ENCODE peak calls at places on chromosome 4, in five cellular contexts. One of them, this sample, is unnamed.

GRCh38 chr4:70747874-70748273 is 26.1 kb downstream of the RUFY3 start:
- DNase-seq in foreskin keratinocyte: no peak
- DNase-seq in AG09309: no peak
- DNase-seq in CD8-positive, alpha-beta T cell: no peak
- DNase-seq in hepatocyte: no peak
- DNase-seq in this sample: no peak

GRCh38 chr4:56622176-56622575 is 58.9 kb downstream of the HOPX start:
- DNase-seq in foreskin keratinocyte: peak
- DNase-seq in AG09309: no peak
- DNase-seq in CD8-positive, alpha-beta T cell: no peak
- DNase-seq in hepatocyte: no peak
- DNase-seq in this sample: no peak

GRCh38 chr4:133147365-133147821 is 1.7 kb upstream of the PCDH10 start:
- DNase-seq in foreskin keratinocyte: no peak
- DNase-seq in AG09309: no peak
- DNase-seq in CD8-positive, alpha-beta T cell: no peak
- DNase-seq in hepatocyte: peak
- DNase-seq in this sample: no peak

GRCh38 chr4:13455411-13455810 is 28.7 kb downstream of the RAB28 start:
- DNase-seq in foreskin keratinocyte: no peak
- DNase-seq in AG09309: peak
- DNase-seq in CD8-positive, alpha-beta T cell: no peak
- DNase-seq in hepatocyte: no peak
- DNase-seq in this sample: no peak

GRCh38 chr4:30719363-30720020 is 677 bp upstream of the PCDH7 start:
- DNase-seq in foreskin keratinocyte: no peak
- DNase-seq in AG09309: no peak
- DNase-seq in CD8-positive, alpha-beta T cell: no peak
- DNase-seq in hepatocyte: peak
- DNase-seq in this sample: no peak

GRCh38 chr4:25837107-25837506 is 25.7 kb downstream of the SEL1L3 start:
- DNase-seq in foreskin keratinocyte: no peak
- DNase-seq in AG09309: no peak
- DNase-seq in CD8-positive, alpha-beta T cell: no peak
- DNase-seq in hepatocyte: no peak
- DNase-seq in this sample: no peak

GRCh38 chr4:3871181-3871852 is 105.1 kb downstream of the ADRA2C start:
- DNase-seq in foreskin keratinocyte: no peak
- DNase-seq in AG09309: no peak
- DNase-seq in CD8-positive, alpha-beta T cell: no peak
- DNase-seq in hepatocyte: peak
- DNase-seq in this sample: peak

GRCh38 chr4:71784569-71785197 is 804 bp upstream of the GC start:
- DNase-seq in foreskin keratinocyte: no peak
- DNase-seq in AG09309: no peak
- DNase-seq in CD8-positive, alpha-beta T cell: no peak
- DNase-seq in hepatocyte: no peak
- DNase-seq in this sample: no peak

GRCh38 chr4:99437686-99438577 is 2.8 kb upstream of the ADH7 start:
- DNase-seq in foreskin keratinocyte: no peak
- DNase-seq in AG09309: no peak
- DNase-seq in CD8-positive, alpha-beta T cell: no peak
- DNase-seq in hepatocyte: no peak
- DNase-seq in this sample: no peak

GRCh38 chr4:6409381-6409780 is 63.0 kb downstream of the PPP2R2C start:
- DNase-seq in foreskin keratinocyte: no peak
- DNase-seq in AG09309: no peak
- DNase-seq in CD8-positive, alpha-beta T cell: no peak
- DNase-seq in hepatocyte: no peak
- DNase-seq in this sample: no peak

GRCh38 chr4:87657525-87657924 is 7.4 kb downstream of the DMP1 start:
- DNase-seq in foreskin keratinocyte: peak
- DNase-seq in AG09309: no peak
- DNase-seq in CD8-positive, alpha-beta T cell: no peak
- DNase-seq in hepatocyte: no peak
- DNase-seq in this sample: no peak

GRCh38 chr4:169410839-169411770 is 140.3 kb upstream of the SH3RF1 start:
- DNase-seq in foreskin keratinocyte: no peak
- DNase-seq in AG09309: peak
- DNase-seq in CD8-positive, alpha-beta T cell: peak
- DNase-seq in hepatocyte: peak
- DNase-seq in this sample: peak

GRCh38 chr4:70660106-70660505 is 6.2 kb downstream of the JCHAIN start:
- DNase-seq in foreskin keratinocyte: no peak
- DNase-seq in AG09309: no peak
- DNase-seq in CD8-positive, alpha-beta T cell: no peak
- DNase-seq in hepatocyte: no peak
- DNase-seq in this sample: no peak

GRCh38 chr4:15778742-15779231 is 659 bp downstream of the CD38 start:
- DNase-seq in foreskin keratinocyte: no peak
- DNase-seq in AG09309: no peak
- DNase-seq in CD8-positive, alpha-beta T cell: peak
- DNase-seq in hepatocyte: peak
- DNase-seq in this sample: peak

GRCh38 chr4:103719320-103720204 is at the start of gene TACR3:
- DNase-seq in foreskin keratinocyte: no peak
- DNase-seq in AG09309: no peak
- DNase-seq in CD8-positive, alpha-beta T cell: no peak
- DNase-seq in hepatocyte: peak
- DNase-seq in this sample: no peak

GRCh38 chr4:109560687-109561452 is 824 bp downstream of the MCUB start:
- DNase-seq in foreskin keratinocyte: peak
- DNase-seq in AG09309: peak
- DNase-seq in CD8-positive, alpha-beta T cell: peak
- DNase-seq in hepatocyte: peak
- DNase-seq in this sample: peak

GRCh38 chr4:3375688-3376087 is 66.1 kb upstream of the HGFAC start:
- DNase-seq in foreskin keratinocyte: peak
- DNase-seq in AG09309: peak
- DNase-seq in CD8-positive, alpha-beta T cell: no peak
- DNase-seq in hepatocyte: no peak
- DNase-seq in this sample: no peak

GRCh38 chr4:83771113-83771705 is 235.3 kb downstream of the GPAT3 start:
- DNase-seq in foreskin keratinocyte: no peak
- DNase-seq in AG09309: peak
- DNase-seq in CD8-positive, alpha-beta T cell: no peak
- DNase-seq in hepatocyte: peak
- DNase-seq in this sample: peak

GRCh38 chr4:177239878-177240277 is 69.8 kb upstream of the NEIL3 start:
- DNase-seq in foreskin keratinocyte: no peak
- DNase-seq in AG09309: no peak
- DNase-seq in CD8-positive, alpha-beta T cell: no peak
- DNase-seq in hepatocyte: no peak
- DNase-seq in this sample: no peak

GRCh38 chr4:108512615-108513505 is 107.5 kb upstream of the RPL34 start:
- DNase-seq in foreskin keratinocyte: no peak
- DNase-seq in AG09309: peak
- DNase-seq in CD8-positive, alpha-beta T cell: peak
- DNase-seq in hepatocyte: peak
- DNase-seq in this sample: no peak

GRCh38 chr4:185822791-185823190 is 10.8 kb upstream of the SORBS2 start:
- DNase-seq in foreskin keratinocyte: no peak
- DNase-seq in AG09309: no peak
- DNase-seq in CD8-positive, alpha-beta T cell: no peak
- DNase-seq in hepatocyte: no peak
- DNase-seq in this sample: no peak

DNA sequence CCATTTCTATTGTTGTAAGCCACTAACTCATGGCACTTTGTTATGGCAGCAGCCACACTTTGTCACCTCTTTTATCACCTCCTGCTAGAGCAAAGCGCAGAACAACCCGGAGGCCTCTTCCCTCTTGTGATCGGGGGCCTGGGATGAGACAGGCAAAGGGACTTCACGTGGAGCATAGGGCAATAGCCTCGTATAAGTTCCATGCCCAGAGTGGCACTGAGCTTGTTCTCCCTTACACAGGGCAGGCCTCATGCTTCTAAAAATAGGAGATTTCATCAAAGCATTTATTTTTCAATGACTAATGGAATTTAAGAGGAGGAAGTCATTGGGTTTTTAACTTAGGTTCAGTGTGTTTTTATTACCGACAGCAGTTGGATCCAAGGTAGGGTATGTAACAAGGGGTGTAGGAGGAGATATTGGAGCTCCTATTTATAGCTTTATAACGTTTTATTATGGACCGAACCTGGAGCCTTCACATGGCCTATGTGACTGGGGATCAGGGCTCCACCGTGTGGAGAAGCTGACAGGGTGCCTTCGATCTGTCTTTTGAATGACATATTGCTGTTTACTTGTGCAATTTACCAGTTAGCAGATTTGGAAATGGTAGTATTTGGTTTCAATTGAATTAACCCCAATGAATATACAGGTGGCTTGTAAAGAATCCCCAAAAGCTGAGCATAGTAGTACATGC is 93.8 kb downstream of the SLC2A9 start:
- DNase-seq in foreskin keratinocyte: no peak
- DNase-seq in AG09309: no peak
- DNase-seq in CD8-positive, alpha-beta T cell: no peak
- DNase-seq in hepatocyte: no peak
- DNase-seq in this sample: no peak
- TF ChIP-seq CTCF in foreskin keratinocyte: peak
- TF ChIP-seq CTCF in AG09309: no peak
- TF ChIP-seq CTCF in CD8-positive, alpha-beta T cell: no peak
- TF ChIP-seq CTCF in hepatocyte: no peak
- TF ChIP-seq CTCF in this sample: no peak

DNA sequence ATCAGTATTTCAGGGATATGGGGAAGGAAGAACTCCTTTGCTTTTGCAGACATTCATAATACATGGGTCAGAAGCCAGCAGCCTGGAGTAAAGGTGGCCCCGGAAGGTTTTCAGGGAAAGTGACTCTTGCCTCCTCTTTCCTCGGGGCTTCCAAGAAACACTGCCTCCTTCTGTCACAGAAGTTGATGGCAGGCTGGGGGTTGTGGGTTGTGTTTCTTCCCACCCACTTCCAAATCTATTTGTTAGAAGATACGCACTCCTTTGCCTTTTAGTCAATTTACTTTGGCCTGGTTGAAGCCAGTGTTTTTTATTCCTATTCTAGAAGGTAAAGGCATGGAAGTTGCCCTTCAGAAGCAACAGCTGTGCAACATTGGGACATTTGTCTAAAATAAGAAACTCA is 19.7 kb downstream of the KIT start:
- DNase-seq in foreskin keratinocyte: no peak
- DNase-seq in AG09309: no peak
- DNase-seq in CD8-positive, alpha-beta T cell: no peak
- DNase-seq in hepatocyte: no peak
- DNase-seq in this sample: no peak
- TF ChIP-seq CTCF in foreskin keratinocyte: peak
- TF ChIP-seq CTCF in AG09309: no peak
- TF ChIP-seq CTCF in CD8-positive, alpha-beta T cell: no peak
- TF ChIP-seq CTCF in hepatocyte: no peak
- TF ChIP-seq CTCF in this sample: no peak

GRCh38 chr4:86522349-86522748 is 71.8 kb upstream of the PTPN13 start:
- DNase-seq in foreskin keratinocyte: no peak
- DNase-seq in AG09309: no peak
- DNase-seq in CD8-positive, alpha-beta T cell: no peak
- DNase-seq in hepatocyte: no peak
- DNase-seq in this sample: no peak
- TF ChIP-seq CTCF in foreskin keratinocyte: peak
- TF ChIP-seq CTCF in AG09309: peak
- TF ChIP-seq CTCF in CD8-positive, alpha-beta T cell: no peak
- TF ChIP-seq CTCF in hepatocyte: peak
- TF ChIP-seq CTCF in this sample: no peak

DNA sequence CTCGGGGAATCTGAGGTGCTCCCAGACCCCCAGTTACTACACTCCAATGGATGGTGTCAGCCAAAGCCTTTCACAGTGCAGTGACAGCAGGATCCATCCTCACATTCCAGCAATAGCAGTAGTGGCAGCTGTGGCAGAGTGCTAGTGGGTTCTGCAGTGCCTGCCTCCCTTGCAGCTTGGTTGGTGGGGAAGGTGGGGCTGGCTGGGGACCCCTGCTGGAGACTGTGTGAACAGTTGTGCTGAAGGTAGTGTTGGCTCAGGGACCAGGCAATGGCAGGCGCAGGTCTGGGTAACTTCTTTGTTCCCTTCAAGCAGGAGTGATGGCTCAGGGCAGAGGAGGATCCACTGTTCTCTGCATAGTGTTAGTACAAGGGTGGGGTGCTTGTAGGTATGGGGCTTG is 343.7 kb upstream of the TRAM1L1 start:
- DNase-seq in foreskin keratinocyte: no peak
- DNase-seq in AG09309: no peak
- DNase-seq in CD8-positive, alpha-beta T cell: no peak
- DNase-seq in hepatocyte: no peak
- DNase-seq in this sample: no peak
- TF ChIP-seq CTCF in foreskin keratinocyte: peak
- TF ChIP-seq CTCF in AG09309: no peak
- TF ChIP-seq CTCF in CD8-positive, alpha-beta T cell: no peak
- TF ChIP-seq CTCF in hepatocyte: no peak
- TF ChIP-seq CTCF in this sample: peak

GRCh38 chr4:112517067-112517588 is 1.1 kb upstream of the NEUROG2 start:
- DNase-seq in foreskin keratinocyte: no peak
- DNase-seq in AG09309: no peak
- DNase-seq in CD8-positive, alpha-beta T cell: no peak
- DNase-seq in hepatocyte: no peak
- DNase-seq in this sample: no peak
- TF ChIP-seq CTCF in foreskin keratinocyte: no peak
- TF ChIP-seq CTCF in AG09309: no peak
- TF ChIP-seq CTCF in CD8-positive, alpha-beta T cell: no peak
- TF ChIP-seq CTCF in hepatocyte: no peak
- TF ChIP-seq CTCF in this sample: no peak

GRCh38 chr4:82335043-82335442 is 38.7 kb downstream of the HNRNPD start:
- DNase-seq in foreskin keratinocyte: no peak
- DNase-seq in AG09309: no peak
- DNase-seq in CD8-positive, alpha-beta T cell: no peak
- DNase-seq in hepatocyte: no peak
- DNase-seq in this sample: no peak
- TF ChIP-seq CTCF in foreskin keratinocyte: no peak
- TF ChIP-seq CTCF in AG09309: no peak
- TF ChIP-seq CTCF in CD8-positive, alpha-beta T cell: no peak
- TF ChIP-seq CTCF in hepatocyte: no peak
- TF ChIP-seq CTCF in this sample: no peak

GRCh38 chr4:1856071-1856919 is at the start of gene LETM1:
- DNase-seq in foreskin keratinocyte: peak
- DNase-seq in AG09309: peak
- DNase-seq in CD8-positive, alpha-beta T cell: peak
- DNase-seq in hepatocyte: peak
- DNase-seq in this sample: peak
- TF ChIP-seq CTCF in foreskin keratinocyte: no peak
- TF ChIP-seq CTCF in AG09309: no peak
- TF ChIP-seq CTCF in CD8-positive, alpha-beta T cell: no peak
- TF ChIP-seq CTCF in hepatocyte: no peak
- TF ChIP-seq CTCF in this sample: peak

GRCh38 chr4:140427919-140428471 is 547 bp upstream of the CLGN start:
- DNase-seq in foreskin keratinocyte: no peak
- DNase-seq in AG09309: no peak
- DNase-seq in CD8-positive, alpha-beta T cell: no peak
- DNase-seq in hepatocyte: peak
- DNase-seq in this sample: no peak

GRCh38 chr4:140423106-140423505 is 4.3 kb downstream of the CLGN start:
- DNase-seq in foreskin keratinocyte: no peak
- DNase-seq in AG09309: no peak
- DNase-seq in CD8-positive, alpha-beta T cell: no peak
- DNase-seq in hepatocyte: no peak
- DNase-seq in this sample: no peak

GRCh38 chr4:140426610-140427103 is 791 bp downstream of the CLGN start:
- DNase-seq in foreskin keratinocyte: no peak
- DNase-seq in AG09309: no peak
- DNase-seq in CD8-positive, alpha-beta T cell: no peak
- DNase-seq in hepatocyte: peak
- DNase-seq in this sample: peak

GRCh38 chr4:140427104-140427918 is at the start of gene CLGN:
- DNase-seq in foreskin keratinocyte: no peak
- DNase-seq in AG09309: no peak
- DNase-seq in CD8-positive, alpha-beta T cell: peak
- DNase-seq in hepatocyte: peak
- DNase-seq in this sample: peak
- TF ChIP-seq CTCF in foreskin keratinocyte: peak
- TF ChIP-seq CTCF in AG09309: peak
- TF ChIP-seq CTCF in CD8-positive, alpha-beta T cell: no peak
- TF ChIP-seq CTCF in hepatocyte: peak
- TF ChIP-seq CTCF in this sample: peak

This sample was measured in DND-41.